ENCODE peak calls at places on chromosome 9, in nine cellular contexts. N is right lobe of liver, M is gastrocnemius medialis, H is HepG2, Y is A549, X is HCT116, C is K562, F is body of pancreas, A is heart left ventricle. Q is an unnamed sample.

GRCh38 chr9:90100014-90100413 is 495.2 kb downstream of the GADD45G start:
- ATAC-seq in N (no peak), M (no peak), H (no peak), Y (no peak), X (no peak), C (no peak), F (no peak), A (no peak), Q (no peak)

GRCh38 chr9:135907006-135907434 is 326 bp downstream of the CAMSAP1 start:
- ATAC-seq in N (no peak), M (peak; percentile 19), H (no peak), Y (peak; percentile 65), X (no peak), C (peak; percentile 11), F (peak; percentile 10), A (no peak), Q (peak; percentile 12)

GRCh38 chr9:2859776-2860379 is 16.0 kb upstream of the PUM3 start:
- ATAC-seq in N (peak; percentile 67), M (no peak), H (peak; percentile 88), Y (peak; percentile 83), X (peak; percentile 90), C (peak; percentile 88), F (peak; percentile 64), A (no peak), Q (no peak)

GRCh38 chr9:36207016-36207415 is 16.3 kb downstream of the CLTA start:
- ATAC-seq in N (no peak), M (peak; percentile 76), H (peak; percentile 40), Y (no peak), X (no peak), C (no peak), F (no peak), A (no peak), Q (no peak)

GRCh38 chr9:96022445-96023031 is 147.0 kb downstream of the ERCC6L2 start:
- ATAC-seq in N (peak; percentile 19), M (no peak), H (no peak), Y (no peak), X (no peak), C (peak; percentile 94), F (no peak), A (no peak), Q (no peak)

GRCh38 chr9:134641989-134642384 is 384 bp downstream of the COL5A1 start:
- ATAC-seq in N (no peak), M (no peak), H (no peak), Y (peak; percentile 5), X (no peak), C (no peak), F (no peak), A (no peak), Q (no peak)

GRCh38 chr9:93826905-93827544 is 128.1 kb downstream of the BARX1 start:
- ATAC-seq in N (peak; percentile 12), M (no peak), H (peak; percentile 43), Y (peak; percentile 48), X (peak; percentile 43), C (peak; percentile 37), F (peak; percentile 8), A (no peak), Q (peak; percentile 15)

GRCh38 chr9:69427286-69427685 is 102.3 kb downstream of the ENTREP1 start:
- ATAC-seq in N (no peak), M (no peak), H (no peak), Y (no peak), X (no peak), C (no peak), F (no peak), A (no peak), Q (no peak)

GRCh38 chr9:98957826-98958225 is 14.1 kb downstream of the COL15A1 start:
- ATAC-seq in N (no peak), M (no peak), H (no peak), Y (no peak), X (no peak), C (no peak), F (peak; percentile 17), A (no peak), Q (no peak)

GRCh38 chr9:136239135-136239962 is 6.3 kb downstream of the QSOX2 start:
- ATAC-seq in N (no peak), M (no peak), H (no peak), Y (no peak), X (no peak), C (no peak), F (peak; percentile 19), A (no peak), Q (peak; percentile 34)

GRCh38 chr9:69180670-69181069 is 6.6 kb downstream of the TJP2 start:
- ATAC-seq in N (peak; percentile 79), M (peak; percentile 58), H (peak; percentile 84), Y (peak; percentile 93), X (peak; percentile 90), C (peak; percentile 97), F (peak; percentile 87), A (peak; percentile 62), Q (peak; percentile 71)

GRCh38 chr9:129432255-129432654 is 188.6 kb downstream of the C9orf50 start:
- ATAC-seq in N (no peak), M (no peak), H (no peak), Y (no peak), X (no peak), C (no peak), F (no peak), A (no peak), Q (no peak)

GRCh38 chr9:116477584-116478141 is 209.4 kb upstream of the TRIM32 start:
- ATAC-seq in N (no peak), M (no peak), H (no peak), Y (no peak), X (no peak), C (no peak), F (no peak), A (no peak), Q (no peak)

GRCh38 chr9:136151214-136151804 is 32.6 kb upstream of the TMEM250 start:
- ATAC-seq in N (no peak), M (no peak), H (no peak), Y (peak; percentile 3), X (no peak), C (peak; percentile 49), F (no peak), A (no peak), Q (no peak)

GRCh38 chr9:136142859-136143214 is 24.2 kb upstream of the TMEM250 start:
- ATAC-seq in N (no peak), M (no peak), H (no peak), Y (no peak), X (no peak), C (no peak), F (no peak), A (no peak), Q (no peak)

GRCh38 chr9:12696931-12697622 is 3.9 kb downstream of the TYRP1 start:
- ATAC-seq in N (no peak), M (no peak), H (no peak), Y (no peak), X (no peak), C (no peak), F (no peak), A (no peak), Q (no peak)

GRCh38 chr9:137269231-137269772 is 8.2 kb upstream of the TOR4A start:
- ATAC-seq in N (peak; percentile 61), M (peak; percentile 92), H (no peak), Y (no peak), X (no peak), C (no peak), F (peak; percentile 85), A (peak; percentile 81), Q (peak; percentile 81)

GRCh38 chr9:137268538-137269201 is 8.9 kb upstream of the TOR4A start:
- ATAC-seq in N (peak; percentile 36), M (peak; percentile 64), H (no peak), Y (peak; percentile 2), X (no peak), C (peak; percentile 82), F (no peak), A (peak; percentile 23), Q (no peak)

GRCh38 chr9:137266162-137266527 is 11.0 kb downstream of the NELFB start:
- ATAC-seq in N (no peak), M (no peak), H (no peak), Y (no peak), X (no peak), C (no peak), F (no peak), A (no peak), Q (no peak)

GRCh38 chr9:137266589-137267453 is 10.7 kb upstream of the TOR4A start:
- ATAC-seq in N (no peak), M (no peak), H (no peak), Y (no peak), X (no peak), C (no peak), F (no peak), A (no peak), Q (no peak)

DNA sequence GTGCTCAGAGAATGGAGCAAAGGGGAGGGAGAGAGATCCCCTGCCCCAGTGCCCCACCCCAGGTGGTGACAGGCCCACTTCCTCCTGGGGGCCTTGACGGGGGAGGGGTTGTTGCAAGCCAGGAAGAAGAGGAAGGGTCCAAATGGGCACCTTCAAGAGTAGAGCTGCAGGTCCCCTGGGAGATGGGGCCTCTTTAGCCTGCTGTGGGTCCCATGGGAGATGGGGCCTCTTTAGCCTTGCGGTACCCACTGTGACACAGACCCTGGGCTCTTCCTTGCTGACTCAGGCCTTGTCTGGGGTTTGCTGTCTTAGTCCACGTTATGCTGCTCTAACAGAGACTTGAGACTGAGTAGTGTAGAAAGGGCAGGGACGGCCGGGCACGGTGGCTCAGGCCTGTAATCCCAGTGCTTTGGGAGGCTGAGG is 9.6 kb upstream of the TOR4A start:
- ATAC-seq in N (no peak), M (no peak), H (no peak), Y (no peak), X (no peak), C (peak; percentile 70), F (no peak), A (no peak), Q (no peak)
- H3K27ac ChIP-seq in N (no peak overlapping the region), M (peak overlapping the region; percentile 94), H (peak overlapping the region; percentile 63), Y (peak overlapping the region; percentile 56), X (no peak overlapping the region), C (peak overlapping the region; percentile 71), F (peak overlapping the region; percentile 69), A (peak overlapping the region; percentile 83), Q (no peak overlapping the region)

GRCh38 chr9:83979812-83980394 is at the start of gene HNRNPK:
- ATAC-seq in N (peak; percentile 87), M (peak; percentile 86), H (peak; percentile 91), Y (peak; percentile 85), X (peak; percentile 84), C (peak; percentile 81), F (peak; percentile 92), A (peak; percentile 95), Q (peak; percentile 97)
- TF ChIP-seq POLR2A in N (no peak), M (no peak), H (peak; percentile 67), Y (no peak), X (no peak), C (peak; percentile 84), F (no peak), A (no peak), Q (no peak)

DNA sequence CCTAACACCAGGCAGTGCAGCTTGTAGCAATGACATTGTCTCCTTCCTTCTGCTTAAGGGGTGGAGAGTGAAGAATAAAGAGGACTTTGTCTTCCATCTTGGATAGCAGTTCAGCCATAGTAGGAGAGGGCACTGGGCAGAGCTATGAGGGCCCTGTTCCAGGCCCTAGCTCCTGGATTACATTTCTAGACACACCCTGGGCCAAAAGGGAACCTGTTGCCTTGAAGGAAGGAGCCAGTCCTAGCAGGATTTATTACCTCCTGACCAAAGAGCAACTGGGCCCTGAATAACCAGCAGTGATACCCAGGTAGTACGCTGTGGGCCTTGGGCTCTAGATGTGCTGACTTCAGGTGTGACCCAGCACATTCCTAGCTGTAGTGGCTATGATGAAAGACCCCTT is 95.8 kb downstream of the RMI1 start:
- ATAC-seq in N (no peak), M (no peak), H (no peak), Y (no peak), X (no peak), C (no peak), F (no peak), A (no peak), Q (no peak)
- H3K27ac ChIP-seq in N (no peak overlapping the region), M (no peak overlapping the region), H (no peak overlapping the region), Y (no peak overlapping the region), X (no peak overlapping the region), C (no peak overlapping the region), F (no peak overlapping the region), A (no peak overlapping the region), Q (no peak overlapping the region)

GRCh38 chr9:127122176-127123151 is at the start of gene ANGPTL2:
- ATAC-seq in N (peak; percentile 90), M (peak; percentile 76), H (peak; percentile 86), Y (no peak), X (peak; percentile 13), C (peak; percentile 28), F (peak; percentile 82), A (peak; percentile 87), Q (peak; percentile 93)
- TF ChIP-seq POLR2A in N (peak; percentile 45), M (peak; percentile 72), H (no peak), Y (no peak), X (no peak), C (no peak), F (no peak), A (no peak), Q (peak; percentile 73)